ENCODE peak calls at places on chromosome 18, in five cellular contexts. C is foreskin fibroblast, G is GM20000, D is KG1, F is smooth muscle cell of the brain vasculature. Y is an unnamed sample.

GRCh38 chr18:76490701-76491171 is 4.3 kb downstream of the ZNF516 start:
- DNase-seq in C (no peak), G (peak; percentile 65), D (no peak), F (no peak), Y (no peak)

GRCh38 chr18:25136416-25137132 is 215.4 kb downstream of the ZNF521 start:
- DNase-seq in C (no peak), G (no peak), D (no peak), F (no peak), Y (no peak)

GRCh38 chr18:8124232-8125146 is 484.7 kb upstream of the RAB12 start:
- DNase-seq in C (no peak), G (no peak), D (no peak), F (no peak), Y (no peak)

GRCh38 chr18:54856105-54856504 is 27.8 kb downstream of the RAB27B start:
- DNase-seq in C (no peak), G (no peak), D (no peak), F (no peak), Y (no peak)

GRCh38 chr18:44651453-44651852 is 29.2 kb upstream of the SETBP1 start:
- DNase-seq in C (peak; percentile 66), G (no peak), D (no peak), F (peak; percentile 7), Y (no peak)

GRCh38 chr18:49075697-49076096 is 124.9 kb upstream of the SMAD7 start:
- DNase-seq in C (no peak), G (no peak), D (no peak), F (no peak), Y (no peak)

GRCh38 chr18:36628435-36629094 is 200.2 kb downstream of the TPGS2 start:
- DNase-seq in C (peak; percentile 66), G (no peak), D (no peak), F (no peak), Y (no peak)

GRCh38 chr18:58175122-58175687 is 131.2 kb downstream of the NEDD4L start:
- DNase-seq in C (no peak), G (no peak), D (no peak), F (no peak), Y (no peak)

GRCh38 chr18:76405761-76406356 is 89.2 kb downstream of the ZNF516 start:
- DNase-seq in C (no peak), G (no peak), D (no peak), F (peak; percentile 12), Y (no peak)

Y was measured in brain pericyte.